ENCODE peak calls at places on chromosomes 1 and 21, in six cellular contexts. R is HCT116, D is SK-N-SH, J is GM12878, B is H1, Q is K562. Y is an unnamed sample. For H3K4me1, the result is how much of the 10 kb centered on the place peaks cover.

GRCh38 chr21:29104239-29104708 is 26.2 kb upstream of the MAP3K7CL start:
- DNase-seq in R (no peak), D (no peak), J (no peak), B (no peak), Q (no peak), Y (no peak)

GRCh38 chr1:100834779-100835645 is 59.6 kb downstream of the EXTL2 start:
- DNase-seq in R (peak), D (peak), J (no peak), B (no peak), Q (peak), Y (peak)

GRCh38 chr21:33825898-33826297 is 89.7 kb downstream of the ATP5PO start:
- DNase-seq in R (no peak), D (no peak), J (no peak), B (no peak), Q (no peak), Y (no peak)

GRCh38 chr21:26751305-26751704 is 93.9 kb downstream of the ADAMTS1 start:
- DNase-seq in R (no peak), D (no peak), J (no peak), B (no peak), Q (no peak), Y (no peak)

GRCh38 chr21:39774252-39774651 is 29.3 kb downstream of the IGSF5 start:
- DNase-seq in R (no peak), D (no peak), J (no peak), B (no peak), Q (no peak), Y (no peak)

GRCh38 chr1:210754931-210755670 is 378.8 kb downstream of the KCNH1 start:
- DNase-seq in R (no peak), D (peak), J (no peak), B (no peak), Q (no peak), Y (no peak)

GRCh38 chr1:38929476-38929875 is 12.2 kb downstream of the RHBDL2 start:
- DNase-seq in R (no peak), D (peak), J (no peak), B (no peak), Q (no peak), Y (no peak)

GRCh38 chr21:41254090-41254700 is 62.4 kb upstream of the FAM3B start:
- DNase-seq in R (no peak), D (no peak), J (no peak), B (no peak), Q (no peak), Y (peak)

GRCh38 chr1:78176448-78176847 is 130.7 kb downstream of the GIPC2 start:
- DNase-seq in R (no peak), D (no peak), J (no peak), B (no peak), Q (no peak), Y (no peak)

GRCh38 chr1:11294951-11295350 is 22.0 kb downstream of the UBIAD1 start:
- DNase-seq in R (no peak), D (no peak), J (no peak), B (no peak), Q (no peak), Y (no peak)

GRCh38 chr1:111140680-111140967 is 601 bp downstream of the CEPT1 start:
- DNase-seq in R (no peak), D (no peak), J (no peak), B (no peak), Q (no peak), Y (peak)

GRCh38 chr1:115893545-115893944 is 52.6 kb upstream of the NHLH2 start:
- DNase-seq in R (no peak), D (no peak), J (no peak), B (no peak), Q (no peak), Y (no peak)

GRCh38 chr21:36980280-36981048 is 14.0 kb upstream of the HLCS start:
- DNase-seq in R (no peak), D (peak), J (no peak), B (no peak), Q (no peak), Y (peak)

GRCh38 chr1:217953922-217954321 is 322.8 kb downstream of the SPATA17 start:
- DNase-seq in R (no peak), D (no peak), J (no peak), B (no peak), Q (no peak), Y (no peak)

GRCh38 chr1:236284291-236284711 is 2.5 kb upstream of the ERO1B start:
- DNase-seq in R (no peak), D (no peak), J (peak), B (no peak), Q (no peak), Y (no peak)

GRCh38 chr1:26961826-26962225 is 1.6 kb upstream of the KDF1 start:
- DNase-seq in R (no peak), D (no peak), J (no peak), B (no peak), Q (no peak), Y (peak)

GRCh38 chr1:163774390-163774789 is 452.6 kb downstream of the NUF2 start:
- DNase-seq in R (no peak), D (no peak), J (no peak), B (no peak), Q (no peak), Y (no peak)

GRCh38 chr1:235946570-235946981 is 79.9 kb upstream of the LYST start:
- DNase-seq in R (no peak), D (no peak), J (no peak), B (no peak), Q (no peak), Y (no peak)

GRCh38 chr1:15626269-15626668 is 9.0 kb downstream of the DDI2 start:
- DNase-seq in R (no peak), D (no peak), J (no peak), B (no peak), Q (no peak), Y (no peak)

GRCh38 chr1:37647281-37647680 is 12.6 kb upstream of the RSPO1 start:
- DNase-seq in R (no peak), D (no peak), J (no peak), B (no peak), Q (no peak), Y (no peak)

GRCh38 chr1:224879404-224879803 is 50.1 kb upstream of the DNAH14 start:
- DNase-seq in R (no peak), D (no peak), J (no peak), B (no peak), Q (no peak), Y (no peak)

GRCh38 chr1:20192364-20192763 is 6.0 kb upstream of the PLA2G2C start:
- DNase-seq in R (no peak), D (no peak), J (no peak), B (no peak), Q (no peak), Y (no peak)

GRCh38 chr1:204975568-204976235 is 67.3 kb upstream of the CNTN2 start:
- DNase-seq in R (peak), D (peak), J (no peak), B (peak), Q (peak), Y (peak)

GRCh38 chr1:232534552-232535517 is 95.1 kb downstream of the SIPA1L2 start:
- DNase-seq in R (no peak), D (peak), J (no peak), B (no peak), Q (no peak), Y (no peak)

GRCh38 chr1:34867421-34867820 is 7.9 kb upstream of the SMIM12 start:
- DNase-seq in R (no peak), D (no peak), J (no peak), B (no peak), Q (no peak), Y (no peak)

GRCh38 chr1:212683357-212683722 is 16.3 kb downstream of the BATF3 start:
- DNase-seq in R (no peak), D (no peak), J (peak), B (no peak), Q (no peak), Y (no peak)

GRCh38 chr1:112359961-112360767 is 35.9 kb upstream of the CTTNBP2NL start:
- DNase-seq in R (no peak), D (no peak), J (no peak), B (peak), Q (no peak), Y (peak)

GRCh38 chr1:938088-938683 is 14.5 kb downstream of the SAMD11 start:
- DNase-seq in R (no peak), D (peak), J (no peak), B (no peak), Q (peak), Y (no peak)

GRCh38 chr21:42456457-42456856 is 39.6 kb downstream of the RSPH1 start:
- DNase-seq in R (no peak), D (no peak), J (no peak), B (no peak), Q (no peak), Y (no peak)

GRCh38 chr1:53644909-53645689 is 93.9 kb downstream of the GLIS1 start:
- DNase-seq in R (no peak), D (no peak), J (no peak), B (no peak), Q (no peak), Y (no peak)

GRCh38 chr1:119702384-119702783 is 9.3 kb upstream of the PHGDH start:
- DNase-seq in R (no peak), D (no peak), J (no peak), B (no peak), Q (no peak), Y (no peak)

GRCh38 chr1:210264521-210265380 is 32.2 kb downstream of the SERTAD4 start:
- DNase-seq in R (no peak), D (peak), J (no peak), B (no peak), Q (no peak), Y (no peak)

GRCh38 chr1:98143403-98143802 is 222.6 kb upstream of the DPYD start:
- DNase-seq in R (no peak), D (no peak), J (no peak), B (no peak), Q (no peak), Y (peak)

GRCh38 chr1:156804572-156805243 is 11.9 kb downstream of the SH2D2A start:
- DNase-seq in R (no peak), D (peak), J (no peak), B (no peak), Q (no peak), Y (peak)

GRCh38 chr21:41948404-41948895 is 5.4 kb downstream of the C2CD2 start:
- DNase-seq in R (no peak), D (no peak), J (no peak), B (no peak), Q (no peak), Y (no peak)

GRCh38 chr1:37721565-37721964 is 29.2 kb downstream of the CDCA8 start:
- DNase-seq in R (no peak), D (no peak), J (no peak), B (no peak), Q (no peak), Y (no peak)

GRCh38 chr1:166304131-166304530 is 137.3 kb upstream of the FAM78B start:
- DNase-seq in R (no peak), D (no peak), J (no peak), B (no peak), Q (no peak), Y (no peak)

GRCh38 chr21:41133896-41134522 is 34.0 kb upstream of the BACE2 start:
- DNase-seq in R (peak), D (peak), J (no peak), B (no peak), Q (peak), Y (peak)

GRCh38 chr1:145845514-145846161 is at the start of gene NUDT17:
- DNase-seq in R (peak), D (peak), J (no peak), B (peak), Q (peak), Y (peak)

GRCh38 chr1:145847827-145848226 is 2.4 kb downstream of the NUDT17 start:
- DNase-seq in R (no peak), D (no peak), J (no peak), B (no peak), Q (no peak), Y (no peak)

GRCh38 chr1:145845144-145845513 is 301 bp upstream of the NUDT17 start:
- DNase-seq in R (no peak), D (no peak), J (peak), B (no peak), Q (peak), Y (no peak)

GRCh38 chr1:145846191-145846590 is 761 bp downstream of the NUDT17 start:
- DNase-seq in R (no peak), D (peak), J (no peak), B (no peak), Q (peak), Y (peak)

DNA sequence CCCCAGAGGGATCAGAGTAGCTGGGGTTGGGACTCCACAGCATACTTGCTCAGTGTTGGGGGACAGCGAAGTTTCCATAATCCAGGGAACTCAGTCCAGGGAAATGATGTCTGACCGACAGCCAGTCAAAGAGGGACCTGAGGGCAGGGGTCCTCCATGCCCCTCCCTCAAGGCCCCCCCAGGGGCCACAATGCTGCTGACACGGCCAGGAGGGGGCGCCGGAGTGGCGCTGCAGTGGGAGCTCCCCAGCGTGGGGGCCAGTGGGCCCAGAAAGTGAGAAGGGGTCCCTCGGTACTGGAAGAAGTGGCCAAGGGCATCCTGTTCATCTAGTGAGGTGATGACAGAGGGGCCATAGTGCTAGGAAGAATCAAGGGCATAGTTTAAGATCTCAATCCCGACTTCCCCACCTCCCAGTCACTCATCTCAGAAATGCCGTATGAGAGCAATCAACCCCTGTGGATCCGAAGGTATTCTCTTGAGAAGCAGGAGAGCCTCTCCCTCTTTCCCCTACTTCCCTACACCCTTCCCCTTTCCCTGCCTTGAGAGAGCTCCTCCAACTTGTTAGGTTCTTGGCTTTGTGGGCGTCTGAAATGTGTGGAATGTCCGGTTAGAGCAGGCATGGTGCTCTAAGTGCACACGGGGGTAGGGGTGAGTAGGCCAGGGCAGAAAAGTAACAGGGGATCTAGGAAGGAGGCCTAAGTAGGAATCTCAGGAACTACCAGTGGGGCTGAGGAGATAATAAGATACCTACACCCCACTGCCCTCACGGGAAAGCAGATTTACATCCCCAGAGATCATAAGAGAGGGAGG is 4.1 kb downstream of the NUDT17 start:
- DNase-seq in R (no peak), D (peak), J (no peak), B (no peak), Q (peak), Y (peak)
- TF ChIP-seq MAX in R (no peak), D (no peak), J (no peak), B (no peak), Q (no peak), Y (no peak)

DNA sequence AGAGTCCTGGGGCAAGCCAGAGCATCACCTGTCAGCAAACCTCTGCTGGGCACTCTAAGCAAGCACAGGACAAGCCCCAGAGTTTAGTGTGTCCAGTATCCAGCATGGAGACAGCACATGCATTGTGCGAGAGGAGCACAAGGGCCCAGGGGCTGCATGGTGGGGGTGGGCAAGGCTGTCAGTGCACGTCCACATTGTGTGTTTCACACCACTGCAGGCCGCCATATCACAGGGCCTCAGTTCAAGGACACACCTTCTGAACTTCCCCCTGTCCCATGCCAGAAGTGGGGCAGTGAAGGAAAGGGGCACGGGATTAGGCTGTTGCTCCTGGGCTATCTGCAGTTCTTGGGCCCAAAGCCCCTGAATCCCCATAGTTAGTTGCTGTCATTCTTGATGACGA is 782 bp upstream of the TSTD1 start:
- DNase-seq in R (no peak), D (no peak), J (no peak), B (no peak), Q (no peak), Y (no peak)
- H3K9ac ChIP-seq in R (no peak), D (no peak), J (no peak), B (no peak), Q (no peak), Y (no peak)

DNA sequence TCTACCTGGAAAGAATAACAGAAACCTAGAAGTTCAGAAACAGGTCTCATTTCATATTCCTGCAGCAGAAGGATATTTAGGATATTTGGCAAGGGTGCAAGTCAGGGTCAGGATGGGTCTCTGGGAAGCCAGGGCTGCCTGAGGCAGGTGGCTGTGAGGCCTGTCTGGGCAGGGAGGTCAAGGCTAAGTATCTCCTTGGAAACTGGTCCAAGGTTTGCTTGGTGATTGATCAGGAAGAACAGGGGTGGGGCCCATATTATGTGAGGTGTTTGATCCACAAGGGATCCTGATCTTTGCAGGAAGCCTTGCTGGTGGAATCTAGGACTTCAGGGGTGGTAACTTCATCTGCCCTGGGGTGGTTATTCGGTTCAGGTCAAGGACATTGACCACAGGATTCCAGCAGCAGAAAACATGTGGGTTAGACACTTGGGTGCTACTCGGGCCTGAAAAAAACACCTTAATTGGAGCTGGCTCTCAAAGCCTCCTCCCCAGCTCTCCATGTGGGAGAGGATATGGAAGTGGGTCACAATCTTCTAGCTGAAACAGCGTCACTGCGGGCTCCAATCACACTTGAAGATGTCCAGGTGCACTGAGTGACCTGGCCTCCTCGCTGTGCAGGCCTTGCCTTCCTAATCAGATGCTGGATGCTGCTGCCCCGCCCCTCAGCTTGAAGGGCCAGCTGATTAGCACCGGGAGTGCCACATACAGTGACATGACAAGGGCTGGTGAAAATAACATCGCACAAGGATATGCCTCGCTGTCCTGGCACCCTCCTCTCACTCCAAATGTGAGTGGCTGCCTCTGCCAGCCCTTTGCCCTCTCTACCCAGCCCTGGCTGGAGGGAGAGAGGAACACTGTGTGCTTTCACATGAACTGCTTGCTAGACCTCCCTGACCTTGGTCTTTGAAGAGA is 8.7 kb downstream of the CTNNBIP1 start:
- DNase-seq in R (no peak), D (no peak), J (no peak), B (no peak), Q (no peak), Y (no peak)
- H3K4me1 ChIP-seq in R (half or more), D (under half), J (under half), B (under half), Q (under half), Y (under half)

GRCh38 chr1:203305809-203306088 is 430 bp downstream of the BTG2 start:
- DNase-seq in R (no peak), D (peak), J (no peak), B (no peak), Q (no peak), Y (no peak)
- TF ChIP-seq MAX in R (no peak), D (no peak), J (no peak), B (no peak), Q (no peak), Y (no peak)

GRCh38 chr1:201266774-201267173 is 16.5 kb upstream of the PKP1 start:
- DNase-seq in R (no peak), D (no peak), J (no peak), B (no peak), Q (no peak), Y (no peak)

GRCh38 chr1:201265771-201266170 is 17.5 kb upstream of the PKP1 start:
- DNase-seq in R (no peak), D (no peak), J (no peak), B (no peak), Q (no peak), Y (no peak)

GRCh38 chr1:201264554-201264953 is 18.8 kb upstream of the PKP1 start:
- DNase-seq in R (no peak), D (no peak), J (no peak), B (no peak), Q (no peak), Y (no peak)

GRCh38 chr1:201267481-201268229 is 15.7 kb upstream of the PKP1 start:
- DNase-seq in R (no peak), D (no peak), J (no peak), B (no peak), Q (no peak), Y (no peak)

GRCh38 chr1:201266276-201266675 is 17.0 kb upstream of the PKP1 start:
- DNase-seq in R (no peak), D (no peak), J (no peak), B (no peak), Q (no peak), Y (no peak)
- H3K9ac ChIP-seq in R (no peak), D (peak), J (no peak), B (no peak), Q (no peak), Y (no peak)

GRCh38 chr1:154425172-154425571 is 20.0 kb downstream of the IL6R start:
- DNase-seq in R (no peak), D (no peak), J (no peak), B (no peak), Q (no peak), Y (no peak)
- H3K4me1 ChIP-seq in R (half or more), D (under half), J (under half), B (under half), Q (under half), Y (under half)

DNA sequence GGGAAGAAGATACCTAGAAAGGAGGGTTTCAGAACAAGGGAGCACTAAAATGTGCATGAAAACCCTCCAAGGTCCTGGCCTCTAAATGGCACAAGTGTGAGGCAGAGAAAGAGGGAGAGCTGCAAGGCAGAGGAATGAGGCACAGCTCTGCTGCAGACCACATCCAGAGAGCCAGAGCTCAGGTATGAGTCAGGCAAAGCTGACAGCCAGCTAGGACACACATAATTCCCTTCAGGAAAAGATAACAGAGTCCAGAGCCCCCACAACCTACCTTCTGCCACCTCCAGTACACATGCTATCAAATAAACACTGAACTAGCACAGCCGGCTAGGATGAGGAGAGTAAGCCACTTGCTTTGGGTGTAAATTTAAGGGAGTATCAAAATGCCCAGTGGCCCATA is 62.2 kb downstream of the HSF2BP start:
- DNase-seq in R (no peak), D (no peak), J (no peak), B (no peak), Q (no peak), Y (no peak)
- TF ChIP-seq MAX in R (no peak), D (peak), J (no peak), B (no peak), Q (no peak), Y (no peak)

GRCh38 chr1:21939650-21940374 is 2.7 kb upstream of the HSPG2 start:
- DNase-seq in R (peak), D (peak), J (no peak), B (no peak), Q (no peak), Y (peak)
- H3K9ac ChIP-seq in R (peak), D (peak), J (no peak), B (no peak), Q (peak), Y (peak)